ENCODE peak calls at places on chromosomes 2 and 18, in eight cellular contexts. One of them, this sample, is unnamed. For H3K9me3, the result is how much of the 10 kb centered on the place peaks cover.

GRCh38 chr18:43442571-43442970 is 165.3 kb upstream of the SYT4 start:
- DNase-seq in stomach: no peak
- DNase-seq in Panc1: no peak
- DNase-seq in adrenal gland: no peak
- DNase-seq in effector memory CD4-positive, alpha-beta T cell: no peak
- DNase-seq in tibial nerve: no peak
- DNase-seq in neural progenitor cell: no peak
- DNase-seq in OCI-LY7: no peak
- DNase-seq in this sample: no peak

GRCh38 chr2:207394812-207395534 is 134.8 kb upstream of the CREB1 start:
- DNase-seq in OCI-LY7: no peak
- DNase-seq in adrenal gland: peak
- DNase-seq in effector memory CD4-positive, alpha-beta T cell: no peak
- DNase-seq in stomach: no peak
- DNase-seq in tibial nerve: no peak
- DNase-seq in neural progenitor cell: no peak
- DNase-seq in Panc1: peak
- DNase-seq in this sample: no peak

GRCh38 chr18:56321470-56321869 is 316.9 kb downstream of the TXNL1 start:
- DNase-seq in OCI-LY7: no peak
- DNase-seq in Panc1: no peak
- DNase-seq in effector memory CD4-positive, alpha-beta T cell: no peak
- DNase-seq in neural progenitor cell: no peak
- DNase-seq in stomach: no peak
- DNase-seq in tibial nerve: no peak
- DNase-seq in adrenal gland: peak
- DNase-seq in this sample: no peak

GRCh38 chr18:76844742-76845477 is 22.6 kb downstream of the ZNF236 start:
- DNase-seq in Panc1: no peak
- DNase-seq in neural progenitor cell: no peak
- DNase-seq in OCI-LY7: no peak
- DNase-seq in tibial nerve: no peak
- DNase-seq in stomach: no peak
- DNase-seq in effector memory CD4-positive, alpha-beta T cell: no peak
- DNase-seq in adrenal gland: no peak
- DNase-seq in this sample: no peak

GRCh38 chr18:35041752-35042379 is 653 bp downstream of the MAPRE2 start:
- DNase-seq in effector memory CD4-positive, alpha-beta T cell: no peak
- DNase-seq in adrenal gland: no peak
- DNase-seq in Panc1: no peak
- DNase-seq in neural progenitor cell: peak
- DNase-seq in stomach: no peak
- DNase-seq in OCI-LY7: no peak
- DNase-seq in tibial nerve: no peak
- DNase-seq in this sample: no peak

GRCh38 chr2:121161272-121161671 is 123.7 kb downstream of the TFCP2L1 start:
- DNase-seq in OCI-LY7: no peak
- DNase-seq in tibial nerve: no peak
- DNase-seq in stomach: no peak
- DNase-seq in neural progenitor cell: no peak
- DNase-seq in adrenal gland: no peak
- DNase-seq in effector memory CD4-positive, alpha-beta T cell: no peak
- DNase-seq in Panc1: no peak
- DNase-seq in this sample: no peak

GRCh38 chr2:218291934-218292699 is at the start of gene TMBIM1:
- DNase-seq in tibial nerve: peak
- DNase-seq in adrenal gland: peak
- DNase-seq in stomach: peak
- DNase-seq in OCI-LY7: peak
- DNase-seq in Panc1: no peak
- DNase-seq in effector memory CD4-positive, alpha-beta T cell: peak
- DNase-seq in neural progenitor cell: peak
- DNase-seq in this sample: peak

GRCh38 chr2:85907671-85908157 is 18.9 kb upstream of the ST3GAL5 start:
- DNase-seq in stomach: no peak
- DNase-seq in tibial nerve: no peak
- DNase-seq in adrenal gland: no peak
- DNase-seq in Panc1: no peak
- DNase-seq in effector memory CD4-positive, alpha-beta T cell: no peak
- DNase-seq in neural progenitor cell: no peak
- DNase-seq in OCI-LY7: no peak
- DNase-seq in this sample: no peak

GRCh38 chr2:143852748-143853147 is 667.2 kb downstream of the ZEB2 start:
- DNase-seq in Panc1: no peak
- DNase-seq in stomach: no peak
- DNase-seq in effector memory CD4-positive, alpha-beta T cell: no peak
- DNase-seq in neural progenitor cell: peak
- DNase-seq in adrenal gland: no peak
- DNase-seq in tibial nerve: no peak
- DNase-seq in OCI-LY7: peak
- DNase-seq in this sample: no peak

GRCh38 chr2:25030702-25031101 is 11.2 kb upstream of the EFR3B start:
- DNase-seq in tibial nerve: no peak
- DNase-seq in effector memory CD4-positive, alpha-beta T cell: no peak
- DNase-seq in stomach: no peak
- DNase-seq in neural progenitor cell: no peak
- DNase-seq in OCI-LY7: no peak
- DNase-seq in Panc1: no peak
- DNase-seq in adrenal gland: no peak
- DNase-seq in this sample: no peak

GRCh38 chr18:37578886-37579513 is 13.4 kb upstream of the CELF4 start:
- DNase-seq in neural progenitor cell: peak
- DNase-seq in adrenal gland: peak
- DNase-seq in effector memory CD4-positive, alpha-beta T cell: no peak
- DNase-seq in stomach: no peak
- DNase-seq in OCI-LY7: peak
- DNase-seq in Panc1: no peak
- DNase-seq in tibial nerve: no peak
- DNase-seq in this sample: no peak

GRCh38 chr2:44087714-44088092 is 81.0 kb upstream of the PPM1B start:
- DNase-seq in OCI-LY7: no peak
- DNase-seq in neural progenitor cell: peak
- DNase-seq in Panc1: no peak
- DNase-seq in effector memory CD4-positive, alpha-beta T cell: no peak
- DNase-seq in tibial nerve: no peak
- DNase-seq in adrenal gland: no peak
- DNase-seq in stomach: no peak
- DNase-seq in this sample: no peak

GRCh38 chr2:235630723-235631122 is 136.9 kb downstream of the AGAP1 start:
- DNase-seq in Panc1: no peak
- DNase-seq in stomach: no peak
- DNase-seq in tibial nerve: no peak
- DNase-seq in neural progenitor cell: no peak
- DNase-seq in effector memory CD4-positive, alpha-beta T cell: no peak
- DNase-seq in adrenal gland: no peak
- DNase-seq in OCI-LY7: no peak
- DNase-seq in this sample: no peak

DNA sequence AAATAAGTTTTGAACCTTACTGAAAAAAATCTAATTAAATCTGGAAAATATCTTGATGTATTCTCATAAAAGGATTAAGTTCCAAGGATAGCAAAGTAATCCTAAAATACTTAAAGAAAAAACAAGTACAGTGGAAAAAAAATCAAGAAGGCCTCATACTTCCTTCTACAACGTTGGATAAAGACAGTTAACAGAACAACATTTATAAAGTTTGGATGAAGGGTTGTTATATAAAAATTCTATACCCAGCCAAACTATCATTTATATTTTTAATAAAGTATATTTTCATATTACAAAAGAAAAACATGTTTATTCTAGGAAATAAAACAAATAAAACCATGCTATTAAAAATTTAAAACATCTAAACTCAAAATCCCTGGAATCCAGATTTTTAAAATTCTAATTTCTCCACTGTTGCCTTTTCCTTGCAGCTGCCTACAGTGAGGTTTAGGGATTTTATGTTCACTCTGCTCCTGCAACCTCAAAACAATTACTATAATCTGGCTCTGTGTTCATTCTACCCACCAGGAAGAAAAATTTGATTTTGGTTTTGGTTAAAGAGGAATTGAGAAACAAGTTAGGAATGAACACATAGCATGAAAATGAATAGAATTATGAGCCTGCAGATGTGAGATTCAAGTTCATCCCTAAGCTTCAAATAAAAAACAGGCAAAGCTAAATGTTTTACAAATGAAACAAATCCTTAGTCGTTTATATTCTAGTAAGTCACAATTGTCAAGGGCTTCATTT is 142.8 kb downstream of the LPIN1 start:
- DNase-seq in OCI-LY7: no peak
- DNase-seq in adrenal gland: no peak
- DNase-seq in stomach: no peak
- DNase-seq in Panc1: no peak
- DNase-seq in neural progenitor cell: no peak
- DNase-seq in tibial nerve: no peak
- DNase-seq in effector memory CD4-positive, alpha-beta T cell: no peak
- DNase-seq in this sample: no peak
- H3K9me3 ChIP-seq in OCI-LY7: under half
- H3K9me3 ChIP-seq in adrenal gland: under half
- H3K9me3 ChIP-seq in stomach: under half
- H3K9me3 ChIP-seq in Panc1: under half
- H3K9me3 ChIP-seq in neural progenitor cell: under half
- H3K9me3 ChIP-seq in tibial nerve: under half
- H3K9me3 ChIP-seq in effector memory CD4-positive, alpha-beta T cell: under half
- H3K9me3 ChIP-seq in this sample: under half

DNA sequence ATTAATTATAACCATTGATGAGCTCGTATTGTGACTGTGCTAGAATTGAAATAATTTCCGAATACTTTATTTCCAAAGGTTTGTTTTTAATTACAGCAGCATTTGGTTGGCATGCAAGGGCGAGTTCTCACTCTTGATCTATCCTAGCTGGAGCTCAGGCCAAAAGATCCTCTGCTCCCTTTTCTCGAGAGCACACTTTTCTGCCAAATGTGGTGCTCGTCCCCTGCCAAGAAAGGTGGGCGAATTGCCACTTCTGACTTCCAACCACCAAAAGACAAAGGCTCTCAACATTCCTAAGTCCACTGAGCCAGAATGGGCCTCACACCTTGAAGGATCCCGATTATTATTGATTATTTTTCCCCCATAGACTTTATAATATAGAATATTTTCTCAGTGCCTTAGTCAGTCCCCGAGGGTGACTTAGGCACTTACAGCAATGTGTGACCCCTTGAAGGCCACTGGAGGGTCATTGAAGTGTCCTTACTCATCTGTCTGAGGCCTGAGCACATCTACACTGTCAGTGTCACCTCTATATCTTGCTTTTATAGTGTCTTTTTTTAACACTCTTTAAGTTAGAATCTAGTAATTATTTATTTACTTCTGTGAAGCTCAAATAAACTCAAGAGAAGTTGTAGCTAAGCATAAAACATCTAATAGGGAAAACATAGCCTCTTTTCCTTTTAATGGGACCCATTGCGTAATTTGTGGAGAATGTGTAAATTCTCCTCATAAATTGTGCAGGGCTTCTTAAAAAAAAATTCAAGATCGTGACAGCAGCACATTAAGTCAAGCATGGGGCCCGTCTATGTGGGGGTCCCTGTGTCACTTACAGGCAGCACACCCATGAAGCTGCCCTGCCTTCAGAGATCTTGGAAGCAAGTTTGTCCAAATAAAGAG is 98.3 kb downstream of the MEIS1 start:
- DNase-seq in OCI-LY7: no peak
- DNase-seq in Panc1: no peak
- DNase-seq in neural progenitor cell: no peak
- DNase-seq in stomach: no peak
- DNase-seq in effector memory CD4-positive, alpha-beta T cell: no peak
- DNase-seq in adrenal gland: peak
- DNase-seq in tibial nerve: no peak
- DNase-seq in this sample: no peak
- H3K9me3 ChIP-seq in OCI-LY7: under half
- H3K9me3 ChIP-seq in Panc1: under half
- H3K9me3 ChIP-seq in neural progenitor cell: under half
- H3K9me3 ChIP-seq in stomach: under half
- H3K9me3 ChIP-seq in effector memory CD4-positive, alpha-beta T cell: under half
- H3K9me3 ChIP-seq in adrenal gland: under half
- H3K9me3 ChIP-seq in tibial nerve: under half
- H3K9me3 ChIP-seq in this sample: under half

GRCh38 chr18:78580835-78581339 is 398.7 kb upstream of the SALL3 start:
- DNase-seq in Panc1: no peak
- DNase-seq in neural progenitor cell: no peak
- DNase-seq in adrenal gland: no peak
- DNase-seq in effector memory CD4-positive, alpha-beta T cell: no peak
- DNase-seq in OCI-LY7: no peak
- DNase-seq in tibial nerve: no peak
- DNase-seq in stomach: peak
- DNase-seq in this sample: no peak
- H3K9me3 ChIP-seq in Panc1: under half
- H3K9me3 ChIP-seq in neural progenitor cell: under half
- H3K9me3 ChIP-seq in adrenal gland: under half
- H3K9me3 ChIP-seq in effector memory CD4-positive, alpha-beta T cell: under half
- H3K9me3 ChIP-seq in OCI-LY7: under half
- H3K9me3 ChIP-seq in tibial nerve: under half
- H3K9me3 ChIP-seq in stomach: under half
- H3K9me3 ChIP-seq in this sample: under half

GRCh38 chr2:39597309-39597708 is 68.4 kb upstream of the TMEM178A start:
- DNase-seq in stomach: no peak
- DNase-seq in Panc1: no peak
- DNase-seq in tibial nerve: no peak
- DNase-seq in OCI-LY7: no peak
- DNase-seq in adrenal gland: no peak
- DNase-seq in effector memory CD4-positive, alpha-beta T cell: no peak
- DNase-seq in neural progenitor cell: no peak
- DNase-seq in this sample: no peak

GRCh38 chr2:39595116-39595515 is 70.6 kb upstream of the TMEM178A start:
- DNase-seq in OCI-LY7: no peak
- DNase-seq in effector memory CD4-positive, alpha-beta T cell: no peak
- DNase-seq in stomach: no peak
- DNase-seq in neural progenitor cell: no peak
- DNase-seq in tibial nerve: no peak
- DNase-seq in Panc1: no peak
- DNase-seq in adrenal gland: no peak
- DNase-seq in this sample: no peak

DNA sequence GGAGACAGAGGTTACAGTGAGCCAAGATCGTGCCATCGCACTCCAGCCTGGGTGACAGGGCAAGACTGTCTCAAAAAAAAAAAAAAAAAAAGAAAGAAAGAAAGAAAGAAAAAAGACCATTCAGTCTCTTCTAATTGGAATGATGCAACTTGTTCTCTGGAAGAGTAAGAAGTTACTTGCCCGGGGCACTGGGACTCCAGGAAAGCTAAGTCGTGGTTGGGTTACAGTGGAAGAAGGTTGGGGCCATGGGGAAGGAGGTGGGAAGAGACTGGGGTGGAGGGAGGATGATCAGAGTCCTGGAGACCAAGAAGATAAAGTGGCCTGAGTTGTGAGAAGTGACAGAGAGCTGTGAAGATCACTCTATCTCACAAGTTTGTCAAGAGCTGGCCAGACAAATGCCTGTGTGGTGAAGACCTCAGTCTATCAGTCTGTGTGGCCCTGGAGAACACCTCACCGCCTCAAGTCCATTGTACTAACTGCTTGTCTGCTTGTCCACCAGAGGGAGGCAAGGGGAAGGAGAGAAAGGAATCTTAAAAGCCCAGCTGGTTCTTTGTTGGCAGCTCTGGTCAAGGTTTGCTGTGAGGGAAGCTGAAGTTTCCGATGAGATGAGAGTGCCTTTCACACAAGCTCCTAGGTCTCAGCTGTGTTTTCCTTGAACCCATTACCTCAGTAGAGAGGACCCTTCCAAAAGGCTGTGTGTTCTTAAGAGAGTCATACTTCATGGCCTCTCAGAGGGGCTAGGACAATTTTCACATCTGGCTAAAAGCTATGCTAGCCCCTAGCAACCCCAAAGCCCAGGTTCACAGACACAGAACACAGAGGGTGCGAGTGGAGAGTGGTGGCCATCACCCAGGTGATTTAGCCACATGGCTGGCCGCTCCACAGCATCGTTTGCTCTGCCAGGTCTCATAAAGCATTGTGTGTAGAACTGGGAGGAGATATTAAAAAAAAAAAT is 72.0 kb upstream of the TMEM178A start:
- DNase-seq in neural progenitor cell: peak
- DNase-seq in stomach: peak
- DNase-seq in Panc1: peak
- DNase-seq in tibial nerve: no peak
- DNase-seq in OCI-LY7: peak
- DNase-seq in effector memory CD4-positive, alpha-beta T cell: no peak
- DNase-seq in adrenal gland: peak
- DNase-seq in this sample: no peak
- H3K9me3 ChIP-seq in neural progenitor cell: under half
- H3K9me3 ChIP-seq in stomach: under half
- H3K9me3 ChIP-seq in Panc1: under half
- H3K9me3 ChIP-seq in tibial nerve: under half
- H3K9me3 ChIP-seq in OCI-LY7: under half
- H3K9me3 ChIP-seq in effector memory CD4-positive, alpha-beta T cell: under half
- H3K9me3 ChIP-seq in adrenal gland: under half
- H3K9me3 ChIP-seq in this sample: under half